ENCODE peak calls at places on chromosomes 13 and 19, in six cellular contexts. M is effector memory CD8-positive, alpha-beta T cell; I is fibroblast of pulmonary artery; H is thoracic aorta; Q is posterior cingulate gyrus; T is sciatic nerve. V is an unnamed sample.

GRCh38 chr19:35742121-35742724 is at the start of gene IGFLR1:
- DNase-seq in T (no peak), I (no peak), H (no peak), M (peak), Q (no peak), V (no peak)

GRCh38 chr19:49020931-49021895 is 2.9 kb downstream of the CGB3 start:
- DNase-seq in M (no peak), H (no peak), I (no peak), Q (no peak), T (no peak), V (peak)

GRCh38 chr13:43159007-43159406 is 135.6 kb downstream of the DNAJC15 start:
- DNase-seq in I (peak), H (no peak), M (no peak), T (no peak), Q (no peak), V (peak)

GRCh38 chr19:7188682-7189629 is 105.3 kb downstream of the INSR start:
- DNase-seq in Q (no peak), H (no peak), M (no peak), T (no peak), I (peak), V (no peak)

GRCh38 chr19:3821156-3821555 is 35.0 kb upstream of the MATK start:
- DNase-seq in H (no peak), Q (no peak), T (no peak), I (no peak), M (no peak), V (no peak)

GRCh38 chr19:33410915-33411401 is 37.4 kb downstream of the CEBPG start:
- DNase-seq in M (no peak), Q (no peak), H (no peak), I (no peak), T (no peak), V (no peak)

GRCh38 chr19:40465025-40465780 is at the start of gene BLVRB:
- DNase-seq in H (no peak), I (peak), M (peak), Q (no peak), T (no peak), V (peak)

GRCh38 chr19:12952488-12953455 is 4.3 kb downstream of the GADD45GIP1 start:
- DNase-seq in T (no peak), M (no peak), Q (peak), I (peak), H (peak), V (peak)

GRCh38 chr13:106599875-106600797 is 32.2 kb upstream of the ARGLU1 start:
- DNase-seq in I (peak), M (no peak), H (no peak), Q (no peak), T (no peak), V (peak)

GRCh38 chr19:29499921-29500590 is 25.7 kb upstream of the VSTM2B start:
- DNase-seq in T (no peak), H (no peak), M (no peak), Q (no peak), I (no peak), V (no peak)

GRCh38 chr13:44972956-44973581 is 16.2 kb downstream of the NUFIP1 start:
- DNase-seq in H (no peak), M (no peak), T (no peak), Q (no peak), I (peak), V (peak)